ENCODE peak calls at places on chromosomes 2 and 18, in ten cellular contexts. Q, Y, A, F, T, N, O, P, G and J are unnamed samples.

GRCh38 chr2:238684362-238685326 is 163.2 kb upstream of the TWIST2 start:
- DNase-seq in Q (peak), Y (no peak), A (peak), F (no peak), T (no peak), N (peak), O (no peak), P (no peak), G (peak), J (no peak)

GRCh38 chr2:231922945-231923344 is 3.3 kb downstream of the NPPC start:
- DNase-seq in Q (no peak), Y (no peak), A (no peak), F (no peak), T (no peak), N (no peak), O (no peak), P (no peak), G (no peak), J (peak)

GRCh38 chr2:12284487-12284886 is 432.2 kb upstream of the TRIB2 start:
- DNase-seq in Q (peak), Y (no peak), A (no peak), F (no peak), T (no peak), N (peak), O (no peak), P (no peak), G (no peak), J (no peak)

GRCh38 chr2:170354855-170355649 is 177.1 kb downstream of the MYO3B start:
- DNase-seq in Q (no peak), Y (no peak), A (no peak), F (no peak), T (no peak), N (no peak), O (no peak), P (no peak), G (no peak), J (no peak)

GRCh38 chr2:26768759-26769500 is 4.8 kb downstream of the SLC35F6 start:
- DNase-seq in Q (peak), Y (no peak), A (no peak), F (peak), T (peak), N (peak), O (no peak), P (no peak), G (peak), J (no peak)

GRCh38 chr2:219178377-219179175 is 501 bp downstream of the RETREG2 start:
- DNase-seq in Q (peak), Y (peak), A (no peak), F (peak), T (peak), N (peak), O (peak), P (no peak), G (peak), J (no peak)

GRCh38 chr2:204407209-204408070 is 137.8 kb upstream of the PARD3B start:
- DNase-seq in Q (peak), Y (no peak), A (no peak), F (no peak), T (no peak), N (peak), O (no peak), P (no peak), G (no peak), J (no peak)

GRCh38 chr2:133755515-133756311 is 187.4 kb upstream of the NCKAP5 start:
- DNase-seq in Q (no peak), Y (no peak), A (peak), F (no peak), T (peak), N (peak), O (no peak), P (no peak), G (no peak), J (no peak)

GRCh38 chr18:45910405-45911023 is 56.6 kb downstream of the EPG5 start:
- DNase-seq in Q (peak), Y (peak), A (no peak), F (no peak), T (peak), N (peak), O (peak), P (peak), G (no peak), J (no peak)

GRCh38 chr2:150487537-150488429 is at the start of gene RND3:
- DNase-seq in Q (peak), Y (no peak), A (peak), F (peak), T (peak), N (peak), O (peak), P (peak), G (peak), J (peak)

GRCh38 chr2:140639628-140640027 is 1491.2 kb downstream of the LRP1B start:
- DNase-seq in Q (no peak), Y (no peak), A (no peak), F (no peak), T (no peak), N (no peak), O (peak), P (no peak), G (no peak), J (no peak)

GRCh38 chr18:2939317-2939716 is 73.6 kb downstream of the LPIN2 start:
- DNase-seq in Q (no peak), Y (no peak), A (no peak), F (no peak), T (no peak), N (no peak), O (no peak), P (no peak), G (no peak), J (no peak)

GRCh38 chr2:63545023-63545422 is 43.3 kb downstream of the WDPCP start:
- DNase-seq in Q (no peak), Y (no peak), A (no peak), F (no peak), T (peak), N (no peak), O (no peak), P (no peak), G (no peak), J (no peak)

GRCh38 chr2:11617984-11618707 is 51.8 kb downstream of the NTSR2 start:
- DNase-seq in Q (no peak), Y (no peak), A (no peak), F (no peak), T (no peak), N (no peak), O (no peak), P (no peak), G (no peak), J (no peak)

GRCh38 chr18:39661856-39662366 is 2096.3 kb upstream of the CELF4 start:
- DNase-seq in Q (peak), Y (no peak), A (no peak), F (no peak), T (no peak), N (no peak), O (no peak), P (no peak), G (no peak), J (no peak)

GRCh38 chr2:235051436-235052260 is 99.8 kb downstream of the SH3BP4 start:
- DNase-seq in Q (no peak), Y (no peak), A (no peak), F (no peak), T (no peak), N (peak), O (no peak), P (no peak), G (no peak), J (no peak)

GRCh38 chr2:235049069-235049468 is 97.3 kb downstream of the SH3BP4 start:
- DNase-seq in Q (no peak), Y (no peak), A (no peak), F (no peak), T (no peak), N (no peak), O (no peak), P (no peak), G (no peak), J (no peak)

GRCh38 chr2:235049719-235050118 is 97.9 kb downstream of the SH3BP4 start:
- DNase-seq in Q (no peak), Y (no peak), A (no peak), F (no peak), T (no peak), N (no peak), O (no peak), P (no peak), G (no peak), J (no peak)

GRCh38 chr2:235052514-235053354 is 100.9 kb downstream of the SH3BP4 start:
- DNase-seq in Q (no peak), Y (no peak), A (no peak), F (no peak), T (no peak), N (no peak), O (no peak), P (no peak), G (no peak), J (no peak)

GRCh38 chr2:235050992-235051351 is 99.2 kb downstream of the SH3BP4 start:
- DNase-seq in Q (peak), Y (no peak), A (peak), F (peak), T (peak), N (peak), O (no peak), P (no peak), G (peak), J (no peak)
- TF ChIP-seq CTCF in Q (no peak), Y (no peak), A (peak), F (no peak), T (peak), N (no peak), O (no peak), P (no peak), G (no peak), J (peak)

GRCh38 chr2:19547321-19547720 is 188.9 kb upstream of the OSR1 start:
- DNase-seq in Q (peak), Y (no peak), A (no peak), F (no peak), T (no peak), N (no peak), O (no peak), P (no peak), G (no peak), J (no peak)
- TF ChIP-seq CTCF in Q (no peak), Y (no peak), A (no peak), F (no peak), T (no peak), N (no peak), O (no peak), P (no peak), G (no peak), J (no peak)

GRCh38 chr2:101697124-101697793 is at the start of gene MAP4K4:
- DNase-seq in Q (peak), Y (peak), A (peak), F (peak), T (peak), N (peak), O (peak), P (no peak), G (peak), J (no peak)
- TF ChIP-seq CTCF in Q (peak), Y (no peak), A (peak), F (no peak), T (peak), N (peak), O (peak), P (no peak), G (peak), J (peak)

GRCh38 chr2:43104763-43105162 is 121.6 kb downstream of the ZFP36L2 start:
- DNase-seq in Q (no peak), Y (no peak), A (no peak), F (no peak), T (no peak), N (no peak), O (no peak), P (no peak), G (no peak), J (no peak)
- TF ChIP-seq CTCF in Q (no peak), Y (no peak), A (no peak), F (no peak), T (no peak), N (no peak), O (no peak), P (no peak), G (no peak), J (no peak)

GRCh38 chr2:9333591-9334171 is 89.6 kb downstream of the ITGB1BP1 start:
- DNase-seq in Q (peak), Y (no peak), A (no peak), F (no peak), T (peak), N (peak), O (no peak), P (no peak), G (peak), J (no peak)
- TF ChIP-seq CTCF in Q (peak), Y (no peak), A (peak), F (no peak), T (peak), N (peak), O (peak), P (peak), G (peak), J (peak)